ENCODE peak calls at places on chromosomes 12 and 14, in nine cellular contexts. F is right cardiac atrium; I is tibial artery; Z is effector memory CD4-positive, alpha-beta T cell; O is MM.1S; K is upper lobe of right lung; N is heart right ventricle; H is GM23248; C is HCT116. B is an unnamed sample.

GRCh38 chr12:71938728-71939385 is at the start of gene TPH2:
- DNase-seq in C (peak; percentile 31), Z (no peak), I (no peak), N (peak; percentile 24), K (peak; percentile 65), H (peak; percentile 67), F (peak; percentile 70), O (peak; percentile 44), B (peak; percentile 5)

GRCh38 chr12:84191779-84192178 is 720.8 kb downstream of the SLC6A15 start:
- DNase-seq in N (no peak), F (no peak), H (no peak), C (no peak), K (no peak), O (no peak), Z (no peak), I (no peak), B (no peak)

GRCh38 chr12:105986779-105987686 is 151.7 kb downstream of the NUAK1 start:
- DNase-seq in O (peak; percentile 55), H (peak; percentile 90), N (no peak), C (no peak), I (no peak), K (no peak), F (no peak), Z (no peak), B (no peak)

GRCh38 chr12:130787445-130788410 is 51.3 kb downstream of the STX2 start:
- DNase-seq in N (no peak), K (no peak), Z (no peak), C (no peak), F (no peak), I (no peak), O (no peak), H (peak; percentile 37), B (no peak)

GRCh38 chr12:123782997-123783792 is 21.1 kb downstream of the DNAH10 start:
- DNase-seq in C (no peak), N (no peak), K (no peak), H (no peak), Z (no peak), I (no peak), O (no peak), F (no peak), B (no peak)

GRCh38 chr12:123998960-123999359 is 25.9 kb downstream of the ZNF664 start:
- DNase-seq in O (no peak), H (peak; percentile 70), I (no peak), K (no peak), F (no peak), C (no peak), Z (no peak), N (no peak), B (no peak)

GRCh38 chr14:74299061-74299545 is 3.6 kb downstream of the ABCD4 start:
- DNase-seq in H (peak; percentile 85), K (no peak), I (no peak), Z (no peak), C (peak; percentile 22), O (no peak), N (no peak), F (peak; percentile 52), B (no peak)

GRCh38 chr12:15688202-15688736 is 100.9 kb downstream of the EPS8 start:
- DNase-seq in O (no peak), N (peak; percentile 61), I (peak; percentile 86), Z (no peak), C (peak; percentile 93), K (peak; percentile 77), F (peak; percentile 89), H (no peak), B (peak; percentile 28)

GRCh38 chr14:100495917-100496316 is 91.3 kb downstream of the BEGAIN start:
- DNase-seq in F (no peak), C (no peak), H (no peak), K (no peak), O (no peak), I (no peak), N (no peak), Z (no peak), B (no peak)

GRCh38 chr12:26319511-26319910 is 124.1 kb downstream of the SSPN start:
- DNase-seq in Z (no peak), N (no peak), K (peak; percentile 63), C (no peak), F (peak; percentile 71), O (no peak), I (peak; percentile 77), H (peak; percentile 99), B (no peak)

GRCh38 chr12:67222302-67222701 is 46.9 kb upstream of the CAND1 start:
- DNase-seq in H (peak; percentile 44), C (peak; percentile 4), O (no peak), K (no peak), N (no peak), I (no peak), F (no peak), Z (no peak), B (no peak)

GRCh38 chr12:120364487-120364886 is 4.5 kb downstream of the MSI1 start:
- DNase-seq in K (no peak), I (no peak), H (no peak), O (no peak), Z (no peak), N (no peak), F (no peak), C (no peak), B (no peak)

GRCh38 chr12:120363274-120363855 is 5.6 kb downstream of the MSI1 start:
- DNase-seq in N (no peak), O (no peak), I (no peak), K (no peak), Z (no peak), F (no peak), H (no peak), C (no peak), B (no peak)

GRCh38 chr12:120365675-120366340 is 3.2 kb downstream of the MSI1 start:
- DNase-seq in F (no peak), N (no peak), C (no peak), H (no peak), Z (no peak), I (no peak), K (no peak), O (no peak), B (no peak)

GRCh38 chr12:120361506-120362208 is 7.3 kb downstream of the MSI1 start:
- DNase-seq in C (no peak), H (peak; percentile 77), K (no peak), I (no peak), Z (no peak), N (peak; percentile 71), O (no peak), F (peak; percentile 89), B (no peak)

DNA sequence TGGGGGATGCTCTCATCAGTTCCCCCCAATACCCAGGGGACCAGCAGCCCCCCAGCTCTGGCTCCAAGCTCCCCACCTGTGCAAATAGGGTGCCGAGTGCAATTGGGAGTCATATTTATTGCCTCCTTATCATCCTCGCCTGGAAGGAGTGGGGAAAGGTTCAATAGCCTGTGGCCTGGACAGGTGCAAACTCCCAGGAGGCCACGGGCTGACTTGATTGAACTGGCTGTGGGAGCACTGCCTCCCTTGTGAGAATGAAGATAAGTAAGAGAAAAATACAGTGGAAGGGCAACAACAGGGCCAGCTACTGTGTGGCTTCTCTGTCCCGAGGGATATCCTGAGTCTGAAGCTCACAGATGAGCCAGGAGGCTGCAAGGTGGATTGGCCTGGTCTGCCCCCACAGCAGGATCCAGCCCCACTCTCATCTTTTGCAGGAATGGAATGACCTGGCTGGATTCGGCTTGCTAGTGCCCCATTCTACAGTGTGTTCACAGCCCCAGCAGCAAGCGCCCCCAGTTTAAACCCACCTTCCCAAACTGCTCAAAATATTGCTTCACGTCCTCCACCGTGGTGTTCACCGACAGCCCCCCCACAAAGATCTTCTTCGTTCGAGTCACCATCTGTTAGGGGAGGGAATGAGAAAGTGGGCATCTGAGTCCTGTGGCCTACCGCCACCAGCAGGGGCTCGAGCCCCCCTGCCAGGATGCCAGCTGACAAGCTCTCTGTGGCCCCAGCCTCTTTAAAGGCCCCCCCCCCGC is 6.3 kb downstream of the MSI1 start:
- DNase-seq in Z (no peak), I (no peak), N (no peak), C (no peak), K (no peak), H (no peak), F (no peak), O (no peak), B (no peak)
- H3K27ac ChIP-seq in Z (no peak overlapping the region), I (no peak overlapping the region), N (no peak overlapping the region), C (no peak overlapping the region), K (no peak overlapping the region), H (no peak overlapping the region), F (no peak overlapping the region), O (no peak overlapping the region), B (no peak overlapping the region)

GRCh38 chr14:30223966-30224365 is 296.3 kb upstream of the PRKD1 start:
- DNase-seq in I (peak; percentile 83), Z (no peak), N (no peak), H (no peak), K (no peak), C (no peak), F (peak; percentile 58), O (no peak), B (no peak)
- H3K4me1 ChIP-seq in I (peaks cover 59% of the 10 kb centered on the region), Z (no peaks in the 10 kb centered on the region), N (peaks cover 3% of the 10 kb centered on the region), H (peaks cover 39% of the 10 kb centered on the region), K (peaks cover 22% of the 10 kb centered on the region), C (no peaks in the 10 kb centered on the region), F (peaks cover 8% of the 10 kb centered on the region), O (no peaks in the 10 kb centered on the region), B (no peaks in the 10 kb centered on the region)

DNA sequence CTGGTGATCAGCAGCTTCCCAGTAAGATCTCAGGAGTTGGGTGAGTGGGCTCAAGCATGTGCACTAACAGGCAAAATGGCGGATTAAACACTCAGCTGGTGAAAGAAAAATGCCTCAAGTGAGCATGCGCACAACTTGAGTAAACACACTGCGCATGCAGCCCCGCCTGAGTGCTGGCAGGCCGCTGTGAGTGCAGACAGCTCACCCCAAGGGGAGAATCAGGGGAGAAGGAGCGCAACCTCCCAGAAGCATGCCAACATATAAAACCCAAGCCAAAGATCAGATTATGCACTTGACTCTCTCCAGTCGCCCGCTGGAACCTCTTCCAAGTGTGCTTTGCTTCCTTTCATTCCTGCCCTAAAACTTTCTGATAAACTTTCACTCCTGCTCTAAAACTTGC is 125.8 kb downstream of the VRK1 start:
- DNase-seq in H (no peak), K (no peak), F (no peak), N (no peak), Z (no peak), O (no peak), C (no peak), I (no peak), B (no peak)
- H3K27ac ChIP-seq in H (no peak overlapping the region), K (no peak overlapping the region), F (no peak overlapping the region), N (no peak overlapping the region), Z (no peak overlapping the region), O (no peak overlapping the region), C (no peak overlapping the region), I (no peak overlapping the region), B (no peak overlapping the region)

GRCh38 chr14:68945585-68946289 is 33.4 kb downstream of the ACTN1 start:
- DNase-seq in O (no peak), N (no peak), H (no peak), K (no peak), F (peak; percentile 61), Z (no peak), C (no peak), I (no peak), B (no peak)

GRCh38 chr14:68947802-68948201 is 31.3 kb downstream of the ACTN1 start:
- DNase-seq in O (no peak), K (no peak), F (peak; percentile 92), Z (no peak), H (peak; percentile 85), I (peak; percentile 97), N (peak; percentile 74), C (no peak), B (no peak)

GRCh38 chr14:68945190-68945584 is 33.9 kb downstream of the ACTN1 start:
- DNase-seq in N (no peak), O (no peak), H (no peak), K (no peak), Z (no peak), I (no peak), F (no peak), C (no peak), B (no peak)

GRCh38 chr14:68944162-68944561 is 34.9 kb downstream of the ACTN1 start:
- DNase-seq in K (no peak), F (peak; percentile 50), N (no peak), C (no peak), O (no peak), H (no peak), Z (no peak), I (no peak), B (no peak)

GRCh38 chr14:68946423-68946822 is 32.7 kb downstream of the ACTN1 start:
- DNase-seq in H (no peak), N (no peak), F (peak; percentile 47), I (no peak), C (no peak), K (no peak), O (no peak), Z (no peak), B (no peak)
- H3K4me1 ChIP-seq in H (peaks cover 74% of the 10 kb centered on the region), N (peaks cover 94% of the 10 kb centered on the region), F (peaks cover 54% of the 10 kb centered on the region), I (peaks cover 98% of the 10 kb centered on the region), C (peaks cover 35% of the 10 kb centered on the region), K (peaks cover 76% of the 10 kb centered on the region), O (no peaks in the 10 kb centered on the region), Z (no peaks in the 10 kb centered on the region), B (peaks cover 24% of the 10 kb centered on the region)

B was measured in CD4-positive, CD25-positive, alpha-beta regulatory T cell.